ENCODE peak calls at places on chromosomes 16 and 17, in four cellular contexts. One of them, this sample, is unnamed.

GRCh38 chr16:55809386-55809785 is 23.5 kb downstream of the CES1 start:
- DNase-seq in GM10248: no peak
- DNase-seq in GM12865: no peak
- DNase-seq in hippocampal formation: no peak
- DNase-seq in this sample: no peak

GRCh38 chr17:40623419-40624217 is 24.0 kb downstream of the SMARCE1 start:
- DNase-seq in GM12865: no peak
- DNase-seq in GM10248: no peak
- DNase-seq in hippocampal formation: no peak
- DNase-seq in this sample: no peak

GRCh38 chr17:80649672-80650338 is 105.2 kb downstream of the RPTOR start:
- DNase-seq in GM10248: peak
- DNase-seq in hippocampal formation: peak
- DNase-seq in GM12865: peak
- DNase-seq in this sample: no peak

GRCh38 chr17:42027961-42028790 is 8.3 kb downstream of the NKIRAS2 start:
- DNase-seq in GM12865: no peak
- DNase-seq in hippocampal formation: no peak
- DNase-seq in GM10248: no peak
- DNase-seq in this sample: no peak

GRCh38 chr17:47604268-47604927 is 45.3 kb upstream of the KPNB1 start:
- DNase-seq in GM10248: no peak
- DNase-seq in GM12865: no peak
- DNase-seq in hippocampal formation: no peak
- DNase-seq in this sample: peak

GRCh38 chr17:71828182-71828596 is 292.6 kb upstream of the SOX9 start:
- DNase-seq in GM10248: no peak
- DNase-seq in hippocampal formation: peak
- DNase-seq in GM12865: no peak
- DNase-seq in this sample: no peak

GRCh38 chr17:48472485-48473281 is 42.7 kb upstream of the SKAP1 start:
- DNase-seq in GM10248: no peak
- DNase-seq in GM12865: peak
- DNase-seq in hippocampal formation: no peak
- DNase-seq in this sample: no peak

GRCh38 chr16:51556694-51557327 is 405.7 kb upstream of the SALL1 start:
- DNase-seq in GM10248: no peak
- DNase-seq in hippocampal formation: no peak
- DNase-seq in GM12865: no peak
- DNase-seq in this sample: no peak

GRCh38 chr17:57916925-57917858 is 38.0 kb downstream of the CUEDC1 start:
- DNase-seq in hippocampal formation: peak
- DNase-seq in GM12865: no peak
- DNase-seq in GM10248: no peak
- DNase-seq in this sample: peak

GRCh38 chr16:11698271-11698689 is 30.0 kb downstream of the SNN start:
- DNase-seq in hippocampal formation: no peak
- DNase-seq in GM10248: no peak
- DNase-seq in GM12865: no peak
- DNase-seq in this sample: no peak

GRCh38 chr17:65984299-65984698 is 207.6 kb downstream of the CEP112 start:
- DNase-seq in hippocampal formation: no peak
- DNase-seq in GM12865: no peak
- DNase-seq in GM10248: no peak
- DNase-seq in this sample: no peak

GRCh38 chr16:15833551-15833950 is 23.3 kb downstream of the MYH11 start:
- DNase-seq in hippocampal formation: no peak
- DNase-seq in GM10248: no peak
- DNase-seq in GM12865: no peak
- DNase-seq in this sample: no peak

GRCh38 chr17:56064506-56064905 is 88.8 kb upstream of the ANKFN1 start:
- DNase-seq in GM10248: no peak
- DNase-seq in hippocampal formation: no peak
- DNase-seq in GM12865: no peak
- DNase-seq in this sample: no peak

GRCh38 chr16:2475413-2476344 is 752 bp downstream of the TBC1D24 start:
- DNase-seq in GM12865: peak
- DNase-seq in GM10248: no peak
- DNase-seq in hippocampal formation: no peak
- DNase-seq in this sample: no peak

This sample was measured in NCI-H526 treated with DMSO at 0.1 percent for 48 hours.